ENCODE peak calls at places on chromosomes 3 and 15, in seven cellular contexts. U is upper lobe of right lung, J is HS-5, N is Right ventricle myocardium superior, Q is HEK293T, G is fibroblast of villous mesenchyme, Z is pulmonary artery endothelial cell. V is an unnamed sample.

GRCh38 chr15:99447497-99448371 is 118.0 kb upstream of the MEF2A start:
- DNase-seq in G (no peak), U (peak; percentile 55), Z (no peak), N (no peak), Q (no peak), J (no peak), V (no peak)

GRCh38 chr3:159821737-159822136 is 166.9 kb upstream of the IL12A start:
- DNase-seq in Z (no peak), J (no peak), U (no peak), Q (no peak), G (no peak), N (no peak), V (no peak)

GRCh38 chr3:32841875-32842505 is 24.2 kb downstream of the TRIM71 start:
- DNase-seq in G (no peak), U (peak; percentile 16), Z (no peak), N (no peak), J (no peak), Q (no peak), V (no peak)

GRCh38 chr15:55289011-55289572 is 521 bp downstream of the RAB27A start:
- DNase-seq in N (peak; percentile 44), J (no peak), Q (peak; percentile 12), Z (no peak), G (peak; percentile 84), U (peak; percentile 72), V (peak; percentile 51)

GRCh38 chr15:100733786-100734185 is 131.4 kb downstream of the ASB7 start:
- DNase-seq in Z (no peak), J (peak; percentile 49), G (no peak), U (no peak), Q (no peak), N (no peak), V (no peak)

GRCh38 chr3:156492801-156493261 is 62.1 kb downstream of the SSR3 start:
- DNase-seq in Q (no peak), Z (no peak), N (no peak), U (no peak), G (peak; percentile 64), J (no peak), V (no peak)

GRCh38 chr3:104696470-104696869 is 670.2 kb upstream of the ALCAM start:
- DNase-seq in N (no peak), G (no peak), Z (no peak), J (no peak), Q (no peak), U (peak; percentile 40), V (no peak)

GRCh38 chr15:85704021-85704420 is 90.7 kb downstream of the KLHL25 start:
- DNase-seq in U (no peak), J (no peak), N (no peak), G (no peak), Z (no peak), Q (no peak), V (no peak)

GRCh38 chr3:149077638-149078037 is 8.7 kb downstream of the HLTF start:
- DNase-seq in Q (no peak), Z (no peak), G (peak; percentile 85), J (no peak), N (no peak), U (no peak), V (no peak)

GRCh38 chr15:52383100-52383588 is 87.5 kb upstream of the MYO5C start:
- DNase-seq in J (no peak), Z (peak; percentile 8), Q (no peak), U (no peak), N (no peak), G (no peak), V (no peak)

GRCh38 chr15:85417276-85417675 is 36.9 kb downstream of the AKAP13 start:
- DNase-seq in J (no peak), G (no peak), U (no peak), Q (no peak), Z (no peak), N (no peak), V (no peak)

GRCh38 chr3:186461141-186461540 is 83.0 kb downstream of the CRYGS start:
- DNase-seq in N (no peak), J (peak; percentile 38), Q (no peak), Z (no peak), G (peak; percentile 15), U (no peak), V (no peak)

GRCh38 chr3:42500909-42501308 is 1.5 kb upstream of the VIPR1 start:
- DNase-seq in N (no peak), U (no peak), Q (no peak), J (no peak), G (no peak), Z (no peak), V (peak; percentile 7)

GRCh38 chr3:158097571-158098553 is 8.4 kb downstream of the SHOX2 start:
- DNase-seq in J (no peak), Z (no peak), U (peak; percentile 87), Q (no peak), G (peak; percentile 35), N (peak; percentile 59), V (peak; percentile 52)

GRCh38 chr3:62876064-62876463 is 848 bp upstream of the CADPS start:
- DNase-seq in N (peak; percentile 59), Q (peak; percentile 53), J (no peak), G (peak; percentile 44), Z (peak; percentile 7), U (peak; percentile 67), V (peak; percentile 48)

GRCh38 chr3:68893600-68894239 is 38.6 kb downstream of the TAFA4 start:
- DNase-seq in N (no peak), Z (no peak), J (peak; percentile 18), G (peak; percentile 55), U (no peak), Q (peak; percentile 11), V (no peak)

GRCh38 chr3:184156522-184156955 is 1.4 kb downstream of the DVL3 start:
- DNase-seq in G (peak; percentile 77), Q (no peak), N (peak; percentile 75), Z (no peak), J (no peak), U (peak; percentile 76), V (peak; percentile 82)

GRCh38 chr3:195888311-195888761 is 20.0 kb downstream of the TNK2 start:
- DNase-seq in Z (no peak), G (no peak), U (no peak), N (no peak), J (no peak), Q (no peak), V (peak; percentile 11)

GRCh38 chr3:187286467-187287059 is 5.0 kb downstream of the MASP1 start:
- DNase-seq in N (no peak), Q (no peak), Z (no peak), U (no peak), G (peak; percentile 99), J (peak; percentile 81), V (no peak)

GRCh38 chr3:2098398-2099027 is at the start of gene CNTN4:
- DNase-seq in U (peak; percentile 92), Z (no peak), G (peak; percentile 3), Q (peak; percentile 89), J (no peak), N (peak; percentile 53), V (peak; percentile 93)

GRCh38 chr3:188568750-188569149 is 414.8 kb downstream of the LPP start:
- DNase-seq in Z (no peak), U (no peak), G (no peak), N (no peak), J (no peak), Q (no peak), V (no peak)

GRCh38 chr3:111690242-111690641 is 95.1 kb upstream of the ZBED2 start:
- DNase-seq in Z (no peak), N (no peak), G (no peak), U (no peak), J (no peak), Q (no peak), V (no peak)

GRCh38 chr15:34610388-34610787 is 26.9 kb upstream of the GOLGA8B start:
- DNase-seq in U (no peak), Z (no peak), N (no peak), Q (peak; percentile 4), G (no peak), J (no peak), V (no peak)

GRCh38 chr15:55627730-55628368 is 39.7 kb upstream of the PYGO1 start:
- DNase-seq in G (peak; percentile 98), J (peak; percentile 86), U (no peak), Q (no peak), Z (peak; percentile 5), N (no peak), V (no peak)

GRCh38 chr3:50124363-50125226 is 30.5 kb upstream of the SEMA3F start:
- DNase-seq in J (no peak), Z (no peak), N (peak; percentile 11), G (no peak), Q (no peak), U (peak; percentile 61), V (peak; percentile 28)

GRCh38 chr15:82936966-82937647 is 15.4 kb downstream of the HOMER2 start:
- DNase-seq in Z (no peak), J (peak; percentile 65), U (no peak), G (no peak), N (no peak), Q (no peak), V (no peak)

GRCh38 chr3:5078151-5078550 is 43.9 kb upstream of the ARL8B start:
- DNase-seq in Z (no peak), Q (no peak), N (no peak), G (peak; percentile 69), U (no peak), J (no peak), V (no peak)

GRCh38 chr15:88113909-88114308 is 142.6 kb downstream of the NTRK3 start:
- DNase-seq in G (no peak), Q (no peak), Z (no peak), J (peak; percentile 16), N (no peak), U (no peak), V (no peak)

GRCh38 chr3:27134165-27134796 is 234.9 kb downstream of the NEK10 start:
- DNase-seq in G (peak; percentile 62), J (peak; percentile 44), Q (peak; percentile 73), N (peak; percentile 69), U (no peak), Z (peak; percentile 17), V (peak; percentile 76)

GRCh38 chr3:162295323-162295983 is 798.8 kb downstream of the OTOL1 start:
- DNase-seq in J (peak; percentile 95), G (peak; percentile 86), U (no peak), Z (peak; percentile 7), N (no peak), Q (no peak), V (no peak)

GRCh38 chr3:196641278-196642058 is 2.0 kb downstream of the NRROS start:
- DNase-seq in Z (no peak), U (peak; percentile 55), G (no peak), Q (no peak), N (no peak), J (no peak), V (no peak)

GRCh38 chr3:184481924-184482671 is 79.5 kb upstream of the EPHB3 start:
- DNase-seq in G (no peak), N (no peak), Q (no peak), J (no peak), Z (no peak), U (no peak), V (no peak)